ENCODE peak calls at places on chromosomes 7 and 10, in four cellular contexts. J is activated B cell treated with CpG ODN at 0.5 μM for 24 hours, Z is fibroblast of lung, O is GM13977. M is an unnamed sample.
A peak's percentile ranks its signal among the peaks of the same experiment; 100 is the strongest.

GRCh38 chr10:33143160-33143728 is 185.2 kb upstream of the ITGB1 start:
- DNase-seq in J (no peak), O (no peak), Z (peak; percentile 89), M (no peak)

GRCh38 chr7:28106316-28106957 is 74.2 kb downstream of the JAZF1 start:
- DNase-seq in O (no peak), J (no peak), Z (peak; percentile 42), M (no peak)

GRCh38 chr7:91325731-91326130 is 61.5 kb downstream of the FZD1 start:
- DNase-seq in Z (peak; percentile 66), O (no peak), J (no peak), M (no peak)

GRCh38 chr7:94149776-94150545 is 145.8 kb upstream of the BET1 start:
- DNase-seq in Z (no peak), J (no peak), O (no peak), M (no peak)

GRCh38 chr7:106287786-106288185 is 3.0 kb upstream of the NAMPT start:
- DNase-seq in J (no peak), O (no peak), Z (no peak), M (no peak)

GRCh38 chr10:34018129-34018528 is 683.7 kb upstream of the NRP1 start:
- DNase-seq in O (no peak), J (no peak), Z (peak; percentile 21), M (no peak)

GRCh38 chr10:49562893-49563292 is 24.0 kb upstream of the ERCC6 start:
- DNase-seq in Z (peak; percentile 85), O (no peak), J (no peak), M (no peak)

GRCh38 chr7:134315679-134316538 is 821 bp downstream of the SLC35B4 start:
- DNase-seq in O (peak; percentile 28), Z (peak; percentile 46), J (no peak), M (no peak)

GRCh38 chr7:115471891-115472290 is 550.0 kb downstream of the MDFIC start:
- DNase-seq in O (no peak), J (no peak), Z (peak; percentile 65), M (no peak)

GRCh38 chr10:70835895-70836294 is 20.1 kb downstream of the SGPL1 start:
- DNase-seq in J (no peak), O (no peak), Z (peak; percentile 81), M (no peak)

GRCh38 chr7:111324228-111324627 is 233.3 kb downstream of the LRRN3 start:
- DNase-seq in Z (no peak), O (no peak), J (no peak), M (no peak)

GRCh38 chr7:22604246-22604645 is 104.3 kb upstream of the STEAP1B start:
- DNase-seq in J (no peak), O (no peak), Z (peak; percentile 55), M (no peak)

GRCh38 chr10:60967854-60968484 is 24.0 kb upstream of the RHOBTB1 start:
- DNase-seq in O (no peak), Z (no peak), J (no peak), M (no peak)

GRCh38 chr7:131861620-131862346 is 305.4 kb upstream of the PODXL start:
- DNase-seq in O (no peak), J (no peak), Z (peak; percentile 86), M (no peak)

GRCh38 chr10:29064665-29065064 is 224.2 kb upstream of the LYZL1 start:
- DNase-seq in J (no peak), Z (no peak), O (no peak), M (no peak)

GRCh38 chr7:3149961-3150516 is 106.4 kb upstream of the CARD11 start:
- DNase-seq in Z (no peak), O (no peak), J (no peak), M (no peak)

GRCh38 chr7:139828446-139828845 is 618 bp upstream of the TBXAS1 start:
- DNase-seq in Z (no peak), J (no peak), O (no peak), M (no peak)

GRCh38 chr7:7157887-7158271 is 24.5 kb upstream of the C1GALT1 start:
- DNase-seq in J (no peak), Z (peak; percentile 81), O (no peak), M (no peak)

GRCh38 chr7:137953692-137954470 is 48.0 kb downstream of the CREB3L2 start:
- DNase-seq in O (no peak), Z (peak; percentile 82), J (no peak), M (no peak)

GRCh38 chr7:28096713-28097112 is 83.9 kb downstream of the JAZF1 start:
- DNase-seq in Z (peak; percentile 52), J (no peak), O (peak; percentile 75), M (peak; percentile 55)

GRCh38 chr10:29257106-29257783 is 31.6 kb upstream of the LYZL1 start:
- DNase-seq in J (no peak), O (no peak), Z (peak; percentile 92), M (no peak)

GRCh38 chr10:46042527-46042926 is 3.5 kb downstream of the MSMB start:
- DNase-seq in O (no peak), Z (no peak), J (no peak), M (no peak)

GRCh38 chr7:36016648-36017047 is 136.4 kb upstream of the EEPD1 start:
- DNase-seq in O (no peak), J (no peak), Z (no peak), M (no peak)

GRCh38 chr7:51154201-51154600 is 162.4 kb downstream of the COBL start:
- DNase-seq in O (no peak), Z (no peak), J (no peak), M (no peak)

GRCh38 chr10:93222876-93223275 is 149.2 kb downstream of the CYP26A1 start:
- DNase-seq in J (no peak), Z (no peak), O (no peak), M (no peak)

GRCh38 chr7:503046-503574 is 16.5 kb downstream of the PDGFA start:
- DNase-seq in O (no peak), J (no peak), Z (no peak), M (no peak)
- TF ChIP-seq CTCF in O (no peak), J (no peak), Z (no peak), M (no peak)

DNA sequence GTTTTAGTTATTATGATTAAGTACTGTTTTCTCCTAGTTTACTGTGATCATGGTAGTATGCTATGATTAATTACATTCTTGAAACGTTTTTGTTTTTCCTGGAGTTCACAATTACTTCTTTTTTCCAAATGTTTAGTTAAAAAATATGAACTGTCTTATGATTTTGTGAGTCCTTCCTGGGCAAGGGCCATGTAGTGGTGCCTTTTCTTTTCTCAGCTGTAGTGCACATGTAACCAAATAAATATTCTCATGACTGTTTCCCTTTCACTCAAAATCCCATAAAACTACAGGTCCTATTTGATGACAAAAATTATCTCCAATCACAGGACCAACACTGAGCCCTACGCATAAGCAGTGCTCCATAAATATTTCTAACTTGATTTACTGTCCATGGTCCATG is 118.9 kb upstream of the EGR2 start:
- DNase-seq in J (no peak), Z (no peak), O (no peak), M (no peak)
- TF ChIP-seq CTCF in J (no peak), Z (no peak), O (no peak), M (no peak)

GRCh38 chr10:95698415-95698814 is 4.7 kb upstream of the TCTN3 start:
- DNase-seq in Z (no peak), O (no peak), J (no peak), M (no peak)

GRCh38 chr10:95693331-95693667 is 428 bp downstream of the TCTN3 start:
- DNase-seq in J (no peak), Z (peak; percentile 6), O (no peak), M (no peak)

GRCh38 chr10:95694665-95695064 is 938 bp upstream of the TCTN3 start:
- DNase-seq in J (no peak), Z (no peak), O (no peak), M (no peak)

GRCh38 chr10:95697429-95697828 is 3.7 kb upstream of the TCTN3 start:
- DNase-seq in J (no peak), Z (no peak), O (no peak), M (no peak)

DNA sequence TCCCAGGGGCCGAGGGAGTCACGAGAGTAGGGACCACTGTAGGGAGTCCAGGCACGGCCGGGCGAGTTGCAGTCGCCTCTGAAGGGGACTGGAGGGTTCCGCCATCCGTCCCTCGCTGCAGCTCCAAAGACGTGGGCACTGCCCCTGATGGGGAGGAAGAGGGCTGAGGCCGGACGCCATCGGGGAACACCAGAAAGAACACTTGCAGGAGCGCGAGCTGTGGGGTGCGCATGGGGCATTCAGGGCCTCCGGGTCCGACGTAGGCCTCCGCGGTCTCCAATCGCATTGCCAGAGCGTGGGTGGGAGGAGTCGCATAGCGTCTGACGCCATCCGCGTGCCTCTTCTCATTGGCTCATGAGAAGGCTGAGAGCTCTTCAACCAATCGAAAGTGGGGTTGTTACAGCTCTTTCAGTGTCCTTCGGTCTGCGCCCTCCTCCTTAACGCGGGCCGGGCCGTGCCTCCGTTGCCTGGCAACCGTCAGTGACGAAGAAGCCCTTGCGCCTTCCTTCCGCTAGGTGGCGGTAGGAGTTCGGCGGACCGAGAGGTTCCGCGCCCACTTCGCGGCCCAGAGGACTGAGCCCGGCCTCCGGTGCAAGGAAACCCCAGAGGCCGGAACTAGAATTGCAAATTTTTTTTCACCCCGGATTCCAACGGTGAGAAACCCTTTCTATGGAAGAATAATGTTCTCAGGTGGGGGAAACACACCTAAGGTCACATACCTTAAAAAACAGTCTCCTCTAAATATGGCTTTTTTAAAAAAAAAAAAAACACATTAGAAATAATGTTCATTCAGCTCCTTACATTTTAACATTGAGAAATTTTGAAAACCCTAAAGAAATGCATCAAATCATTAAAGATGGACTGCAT is at the start of gene TCTN3:
- DNase-seq in J (peak; percentile 87), O (peak; percentile 96), Z (peak; percentile 99), M (peak; percentile 90)
- TF ChIP-seq CTCF in J (peak; percentile 70), O (peak; percentile 98), Z (peak; percentile 98), M (peak; percentile 100)

DNA sequence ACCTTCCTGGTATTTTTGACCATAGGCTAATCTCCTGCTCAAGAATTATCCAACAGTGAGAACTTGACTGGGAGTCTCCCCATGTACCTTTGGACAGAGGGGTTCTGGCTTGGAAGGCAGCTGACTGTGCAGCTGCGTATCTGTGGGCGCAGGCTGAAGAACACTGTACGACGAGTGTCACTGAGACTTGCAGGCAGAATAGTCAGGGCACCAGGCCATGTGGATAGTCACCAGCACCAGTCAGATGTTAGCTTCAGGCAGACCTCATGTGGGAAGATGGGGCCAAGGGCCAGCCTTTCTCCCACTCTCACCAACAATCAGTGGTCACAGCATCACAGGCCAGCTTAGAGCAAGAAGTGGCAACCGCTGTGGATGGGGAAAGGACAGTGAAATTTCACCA is 43.5 kb upstream of the GJD4 start:
- DNase-seq in O (no peak), J (no peak), Z (no peak), M (no peak)
- TF ChIP-seq CTCF in O (no peak), J (no peak), Z (no peak), M (no peak)

DNA sequence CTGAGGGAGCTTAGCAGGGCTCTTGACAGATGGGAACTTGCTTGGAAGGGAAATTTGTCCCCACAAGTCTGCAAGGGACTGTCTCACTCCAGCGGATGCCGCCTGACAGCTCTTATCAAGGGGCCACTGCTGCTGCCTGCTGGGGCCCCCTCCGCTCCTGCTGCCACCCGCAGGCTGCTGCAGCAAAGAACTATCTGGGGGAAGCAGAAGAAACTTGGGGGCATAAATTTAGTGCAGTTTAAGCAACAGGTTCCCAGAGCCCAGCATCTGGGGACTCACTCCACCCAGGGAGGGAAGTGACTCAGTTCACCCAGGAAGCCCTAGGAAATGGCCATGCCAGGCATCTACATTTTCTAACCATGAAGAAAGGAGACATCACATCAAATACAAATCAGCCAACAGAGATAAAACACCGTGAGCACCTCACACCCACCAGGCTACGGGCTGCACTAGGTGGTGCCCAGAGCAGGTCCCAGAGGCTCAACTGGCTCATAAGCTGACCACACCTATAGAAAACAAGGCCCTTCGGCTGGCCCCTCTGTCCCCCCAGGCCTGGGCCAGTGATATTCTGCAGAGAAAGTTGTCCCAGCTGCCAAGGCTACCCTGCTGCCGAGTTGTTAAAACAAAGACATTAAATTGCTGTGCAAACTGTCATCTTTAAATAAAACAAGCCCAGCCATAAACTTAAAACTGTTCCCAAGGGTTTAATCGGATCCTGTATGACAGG is 3.7 kb downstream of the RGS10 start:
- DNase-seq in Z (no peak), J (no peak), O (no peak), M (no peak)
- TF ChIP-seq CTCF in Z (no peak), J (no peak), O (peak; percentile 18), M (no peak)